ENCODE peak calls at places on chromosomes 4 and X, in six cellular contexts. N is IMR-90, M is GM12891, K is GM12892, X is spleen, D is stomach. V is an unnamed sample.
A peak's percentile ranks its signal among the peaks of the same experiment; 100 is the strongest.

GRCh38 chrX:47321386-47321785 is 49.0 kb upstream of the ZNF157 start:
- DNase-seq in N (peak; percentile 43), M (no peak), K (no peak), X (peak; percentile 69), D (no peak), V (no peak)

GRCh38 chrX:140821280-140821679 is 111.7 kb downstream of the LINC00632 start:
- DNase-seq in N (no peak), M (no peak), K (no peak), X (no peak), D (no peak), V (no peak)

GRCh38 chr4:180664766-180665368 is 1578.3 kb upstream of the TENM3 start:
- DNase-seq in N (peak; percentile 90), M (peak; percentile 21), K (peak; percentile 5), X (no peak), D (peak; percentile 66), V (peak; percentile 0)

GRCh38 chrX:9153299-9153698 is 119.4 kb upstream of the FAM9B start:
- DNase-seq in N (peak; percentile 65), M (no peak), K (no peak), X (no peak), D (no peak), V (no peak)

GRCh38 chrX:41116948-41117347 is 31.7 kb downstream of the USP9X start:
- DNase-seq in N (no peak), M (no peak), K (no peak), X (no peak), D (no peak), V (no peak)

GRCh38 chr4:8015512-8015911 is 75.9 kb upstream of the AFAP1 start:
- DNase-seq in N (peak; percentile 10), M (no peak), K (no peak), X (no peak), D (no peak), V (no peak)

GRCh38 chr4:183100827-183101226 is 1.8 kb downstream of the WWC2 start:
- DNase-seq in N (no peak), M (no peak), K (no peak), X (no peak), D (no peak), V (no peak)

GRCh38 chr4:113996599-113997177 is 17.2 kb upstream of the ARSJ start:
- DNase-seq in N (peak; percentile 64), M (no peak), K (no peak), X (no peak), D (no peak), V (no peak)

GRCh38 chrX:126551306-126551705 is 1.3 kb downstream of the DCAF12L1 start:
- DNase-seq in N (no peak), M (no peak), K (no peak), X (no peak), D (no peak), V (no peak)

GRCh38 chrX:110317079-110317819 is 636 bp downstream of the AMMECR1 start:
- DNase-seq in N (no peak), M (peak; percentile 1), K (peak; percentile 12), X (peak; percentile 89), D (peak; percentile 27), V (peak; percentile 18)

GRCh38 chr4:10417720-10418119 is 39.5 kb downstream of the ZNF518B start:
- DNase-seq in N (no peak), M (no peak), K (no peak), X (no peak), D (no peak), V (no peak)

GRCh38 chr4:123257563-123257962 is 139.0 kb upstream of the SPRY1 start:
- DNase-seq in N (no peak), M (no peak), K (no peak), X (no peak), D (no peak), V (no peak)

GRCh38 chr4:124642846-124643245 is 69.7 kb downstream of the ANKRD50 start:
- DNase-seq in N (no peak), M (no peak), K (no peak), X (no peak), D (no peak), V (no peak)

GRCh38 chr4:189177130-189177529 is 763.5 kb upstream of the FRG1 start:
- DNase-seq in N (peak; percentile 62), M (no peak), K (no peak), X (no peak), D (no peak), V (peak; percentile 4)

GRCh38 chrX:20265726-20266681 is 705 bp downstream of the RPS6KA3 start:
- DNase-seq in N (peak; percentile 12), M (no peak), K (peak; percentile 8), X (peak; percentile 87), D (no peak), V (no peak)

GRCh38 chr4:41715155-41715554 is 33.4 kb downstream of the PHOX2B start:
- DNase-seq in N (no peak), M (no peak), K (no peak), X (no peak), D (no peak), V (no peak)
- TF ChIP-seq POLR2A in N (no peak), M (no peak), K (no peak), X (no peak), D (no peak), V (no peak)

GRCh38 chr4:36244257-36245084 is at the start of gene ARAP2:
- DNase-seq in N (peak; percentile 4), M (peak; percentile 53), K (peak; percentile 60), X (peak; percentile 96), D (peak; percentile 80), V (peak; percentile 48)
- TF ChIP-seq POLR2A in N (no peak), M (peak; percentile 52), K (peak; percentile 57), X (peak; percentile 12), D (no peak), V (no peak)

GRCh38 chrX:154804564-154804956 is 725 bp downstream of the MPP1 start:
- DNase-seq in N (no peak), M (no peak), K (no peak), X (no peak), D (no peak), V (no peak)

GRCh38 chrX:154802838-154803410 is 2.4 kb downstream of the MPP1 start:
- DNase-seq in N (no peak), M (no peak), K (no peak), X (no peak), D (no peak), V (no peak)

GRCh38 chrX:154806837-154807501 is 1.7 kb upstream of the MPP1 start:
- DNase-seq in N (no peak), M (no peak), K (no peak), X (no peak), D (no peak), V (no peak)

GRCh38 chrX:154805696-154806091 is 409 bp upstream of the MPP1 start:
- DNase-seq in N (peak; percentile 21), M (no peak), K (no peak), X (no peak), D (no peak), V (no peak)

GRCh38 chrX:154804957-154805695 is at the start of gene MPP1:
- DNase-seq in N (peak; percentile 66), M (peak; percentile 63), K (peak; percentile 72), X (peak; percentile 93), D (peak; percentile 79), V (peak; percentile 65)
- TF ChIP-seq POLR2A in N (no peak), M (no peak), K (peak; percentile 42), X (no peak), D (no peak), V (peak; percentile 34)

DNA sequence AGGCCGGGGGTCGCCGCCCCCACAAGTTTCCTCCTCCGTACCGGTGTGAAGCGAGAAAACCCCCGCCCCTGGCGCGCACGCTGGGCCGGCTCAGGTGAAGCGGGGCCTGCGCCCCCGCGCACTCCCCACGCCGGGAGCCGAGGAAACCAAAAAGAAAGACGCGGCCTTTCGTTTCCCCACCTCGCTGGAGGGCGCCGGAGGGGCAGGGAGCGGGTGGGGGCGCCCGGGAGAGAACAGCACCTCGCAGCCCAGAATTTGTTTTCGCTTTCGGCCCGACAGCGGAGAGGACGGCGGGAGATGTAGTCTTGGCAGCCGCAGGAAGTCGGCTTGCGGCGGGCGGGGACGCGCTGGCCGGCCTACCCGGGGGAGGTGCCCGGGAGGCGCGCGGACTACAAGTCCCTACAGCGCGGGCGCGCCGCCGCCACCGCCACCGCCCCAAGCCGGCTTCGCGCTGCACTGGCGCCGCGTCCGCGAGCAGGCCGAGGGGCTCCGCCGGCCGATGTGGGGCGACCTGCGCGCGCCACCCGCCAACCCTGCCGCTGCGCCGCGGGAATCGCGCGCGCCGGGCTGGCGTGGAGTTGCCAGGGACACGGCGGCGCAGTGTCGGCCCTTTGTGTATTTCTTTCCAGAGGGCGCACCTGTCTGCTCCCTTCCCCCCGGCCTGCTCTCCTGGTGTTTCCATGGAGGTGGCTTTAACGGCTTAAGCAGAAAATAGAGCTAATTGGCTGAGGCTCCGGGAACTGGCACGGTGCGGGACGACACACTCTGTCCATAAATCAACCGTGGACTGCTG is at the start of gene OTUD4:
- DNase-seq in N (peak; percentile 94), M (peak; percentile 74), K (peak; percentile 70), X (peak; percentile 100), D (peak; percentile 97), V (peak; percentile 72)
- TF ChIP-seq POLR2A in N (no peak), M (no peak), K (peak; percentile 62), X (peak; percentile 50), D (no peak), V (peak; percentile 62)

V was measured in H54.